ENCODE peak calls at places on chromosome 1, in six cellular contexts. T is aorta, B is heart right ventricle, E is kidney epithelial cell, I is nephron progenitor cell, N is tibial artery. X is an unnamed sample.

GRCh38 chr1:216788671-216789070 is 65.4 kb upstream of the ESRRG start:
- DNase-seq in T (no peak), B (no peak), E (no peak), I (no peak), N (no peak), X (no peak)

GRCh38 chr1:150268342-150268705 is 492 bp downstream of the APH1A start:
- DNase-seq in T (no peak), B (no peak), E (no peak), I (no peak), N (peak), X (no peak)

GRCh38 chr1:82838066-82838465 is 1037.3 kb downstream of the ADGRL2 start:
- DNase-seq in T (no peak), B (no peak), E (peak), I (no peak), N (no peak), X (no peak)

GRCh38 chr1:39944410-39944809 is 10.5 kb upstream of the MFSD2A start:
- DNase-seq in T (no peak), B (no peak), E (no peak), I (no peak), N (no peak), X (no peak)

GRCh38 chr1:56572334-56573050 is 6.9 kb downstream of the PLPP3 start:
- DNase-seq in T (no peak), B (no peak), E (no peak), I (no peak), N (no peak), X (no peak)

GRCh38 chr1:81699234-81699633 is 101.5 kb upstream of the ADGRL2 start:
- DNase-seq in T (no peak), B (no peak), E (peak), I (no peak), N (no peak), X (no peak)

GRCh38 chr1:243558556-243558955 is 291.5 kb downstream of the AKT3 start:
- DNase-seq in T (no peak), B (no peak), E (no peak), I (no peak), N (no peak), X (no peak)

GRCh38 chr1:110114784-110115183 is 2.5 kb downstream of the UBL4B start:
- DNase-seq in T (peak), B (no peak), E (no peak), I (no peak), N (no peak), X (no peak)

GRCh38 chr1:229942508-229942907 is 124.5 kb upstream of the GALNT2 start:
- DNase-seq in T (no peak), B (peak), E (no peak), I (no peak), N (no peak), X (no peak)